ENCODE peak calls at places on chromosomes 16 and 17, in four cellular contexts. Y is OCI-LY7, P is fibroblast of mammary gland, A is prostate gland. F is an unnamed sample.

GRCh38 chr16:67302882-67303434 is 23.6 kb downstream of the KCTD19 start:
- DNase-seq in Y (no peak), P (no peak), A (no peak), F (no peak)

GRCh38 chr16:19165101-19165500 is 2.9 kb upstream of the SYT17 start:
- DNase-seq in Y (no peak), P (no peak), A (no peak), F (no peak)

GRCh38 chr16:56807011-56807675 is 57.9 kb upstream of the SLC12A3 start:
- DNase-seq in Y (no peak), P (peak), A (peak), F (peak)

GRCh38 chr17:27600471-27600870 is 30.5 kb upstream of the LGALS9 start:
- DNase-seq in Y (no peak), P (no peak), A (no peak), F (no peak)

GRCh38 chr17:67052720-67053437 is 8.5 kb downstream of the CACNG1 start:
- DNase-seq in Y (no peak), P (no peak), A (no peak), F (no peak)

GRCh38 chr17:50129303-50129945 is 536 bp downstream of the SAMD14 start:
- DNase-seq in Y (no peak), P (no peak), A (no peak), F (no peak)

GRCh38 chr17:43530303-43531081 is 15.6 kb downstream of the ETV4 start:
- DNase-seq in Y (no peak), P (peak), A (peak), F (no peak)

GRCh38 chr16:9316008-9316407 is 224.6 kb downstream of the HAPSTR1 start:
- DNase-seq in Y (no peak), P (no peak), A (no peak), F (no peak)

GRCh38 chr16:9090101-9090959 is 1.1 kb upstream of the HAPSTR1 start:
- DNase-seq in Y (peak), P (no peak), A (peak), F (no peak)

GRCh38 chr17:47853616-47854015 is 2.7 kb upstream of the SP6 start:
- DNase-seq in Y (no peak), P (no peak), A (no peak), F (no peak)

GRCh38 chr17:17151541-17151940 is 54.6 kb downstream of the PLD6 start:
- DNase-seq in Y (no peak), P (peak), A (no peak), F (no peak)

GRCh38 chr17:68497885-68498319 is 14.3 kb upstream of the PRKAR1A start:
- DNase-seq in Y (peak), P (no peak), A (no peak), F (no peak)

GRCh38 chr17:80883831-80884735 is 107.6 kb upstream of the CHMP6 start:
- DNase-seq in Y (no peak), P (no peak), A (no peak), F (no peak)

GRCh38 chr16:72285728-72286127 is 113.8 kb upstream of the PMFBP1 start:
- DNase-seq in Y (no peak), P (peak), A (no peak), F (no peak)

GRCh38 chr17:67606471-67606870 is 111.3 kb upstream of the NOL11 start:
- DNase-seq in Y (no peak), P (no peak), A (peak), F (peak)

GRCh38 chr17:42672038-42672437 is 4.8 kb downstream of the PLEKHH3 start:
- DNase-seq in Y (no peak), P (no peak), A (peak), F (no peak)

GRCh38 chr17:65394811-65395472 is 166.5 kb downstream of the AXIN2 start:
- DNase-seq in Y (no peak), P (no peak), A (no peak), F (no peak)

GRCh38 chr17:79188048-79188447 is 113.4 kb downstream of the ENGASE start:
- DNase-seq in Y (peak), P (no peak), A (no peak), F (no peak)

GRCh38 chr17:7215652-7216139 is 3.9 kb downstream of the DLG4 start:
- DNase-seq in Y (peak), P (no peak), A (no peak), F (no peak)

GRCh38 chr17:13909901-13910519 is 159.3 kb upstream of the COX10 start:
- DNase-seq in Y (no peak), P (no peak), A (no peak), F (no peak)

GRCh38 chr16:84502075-84502474 is 2.4 kb downstream of the MEAK7 start:
- DNase-seq in Y (no peak), P (no peak), A (no peak), F (no peak)

GRCh38 chr16:50299508-50300105 is 33.3 kb downstream of the ADCY7 start:
- DNase-seq in Y (no peak), P (no peak), A (no peak), F (no peak)

GRCh38 chr16:50040710-50041109 is 15.7 kb downstream of the CNEP1R1 start:
- DNase-seq in Y (no peak), P (no peak), A (no peak), F (no peak)

GRCh38 chr16:89175280-89176146 is 4.0 kb downstream of the CDH15 start:
- DNase-seq in Y (no peak), P (no peak), A (no peak), F (no peak)

GRCh38 chr17:82333279-82334171 is at the start of gene SECTM1:
- DNase-seq in Y (no peak), P (peak), A (no peak), F (no peak)

GRCh38 chr17:48871551-48872351 is 20.8 kb upstream of the ATP5MC1 start:
- DNase-seq in Y (no peak), P (no peak), A (no peak), F (no peak)

GRCh38 chr17:58822148-58823050 is 66.7 kb downstream of the PPM1E start:
- DNase-seq in Y (no peak), P (peak), A (no peak), F (no peak)

GRCh38 chr17:15920758-15921239 is 24.1 kb upstream of the ADORA2B start:
- DNase-seq in Y (no peak), P (peak), A (peak), F (no peak)

GRCh38 chr16:10028644-10029043 is 153.6 kb downstream of the GRIN2A start:
- DNase-seq in Y (no peak), P (no peak), A (no peak), F (no peak)

GRCh38 chr16:3690470-3690918 is 26.8 kb downstream of the TRAP1 start:
- DNase-seq in Y (peak), P (peak), A (peak), F (peak)
- H3K4me3 ChIP-seq in Y (no peak), P (peak), A (peak), F (no peak)

GRCh38 chr17:35557353-35557752 is 3.3 kb downstream of the SLFN14 start:
- DNase-seq in Y (no peak), P (no peak), A (no peak), F (no peak)

GRCh38 chr17:35559495-35559894 is 1.1 kb downstream of the SLFN14 start:
- DNase-seq in Y (no peak), P (no peak), A (no peak), F (no peak)

GRCh38 chr17:35553310-35553709 is 7.3 kb downstream of the SLFN14 start:
- DNase-seq in Y (no peak), P (no peak), A (no peak), F (no peak)

GRCh38 chr17:35554668-35555067 is 6.0 kb downstream of the SLFN14 start:
- DNase-seq in Y (no peak), P (no peak), A (no peak), F (no peak)

GRCh38 chr17:35555695-35556094 is 4.9 kb downstream of the SLFN14 start:
- DNase-seq in Y (no peak), P (no peak), A (no peak), F (no peak)
- TF ChIP-seq CTCF in Y (peak), P (peak), A (no peak), F (peak)

GRCh38 chr17:56976941-56977570 is 875 bp upstream of the SCPEP1 start:
- DNase-seq in Y (no peak), P (no peak), A (no peak), F (no peak)

GRCh38 chr17:56977673-56978395 is at the start of gene SCPEP1:
- DNase-seq in Y (peak), P (peak), A (peak), F (peak)

GRCh38 chr17:56982312-56982711 is 4.4 kb downstream of the SCPEP1 start:
- DNase-seq in Y (no peak), P (no peak), A (peak), F (no peak)

GRCh38 chr17:56978441-56979090 is 635 bp downstream of the SCPEP1 start:
- DNase-seq in Y (peak), P (peak), A (no peak), F (no peak)

DNA sequence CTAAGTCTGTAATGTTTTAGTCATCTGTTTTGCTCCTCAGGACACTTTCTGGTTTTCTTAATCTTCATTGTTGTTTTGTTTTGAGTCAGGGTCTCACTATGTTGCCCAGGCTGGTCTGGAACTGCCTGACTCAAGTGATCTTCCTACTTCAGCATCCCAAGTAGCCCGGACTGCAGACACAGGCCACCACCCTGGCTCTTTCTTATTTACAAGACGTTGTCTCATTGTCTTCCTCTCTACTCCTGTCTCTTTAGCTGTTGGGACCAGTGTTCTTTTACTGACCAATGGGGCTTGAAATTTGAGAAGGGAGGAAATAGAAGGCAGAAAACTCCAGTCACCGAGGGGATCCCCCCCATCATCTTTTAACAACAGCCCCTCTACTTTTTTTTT is 1.2 kb downstream of the SCPEP1 start:
- DNase-seq in Y (peak), P (no peak), A (no peak), F (no peak)
- H3K4me3 ChIP-seq in Y (peak), P (no peak), A (peak), F (peak)

GRCh38 chr16:30980434-30980833 is 4.6 kb upstream of the HSD3B7 start:
- DNase-seq in Y (no peak), P (no peak), A (no peak), F (no peak)

GRCh38 chr16:30980068-30980371 is 5.0 kb upstream of the HSD3B7 start:
- DNase-seq in Y (no peak), P (no peak), A (no peak), F (no peak)

GRCh38 chr16:30976486-30976885 is 8.5 kb upstream of the HSD3B7 start:
- DNase-seq in Y (no peak), P (no peak), A (no peak), F (no peak)

GRCh38 chr16:30979170-30980067 is 5.6 kb upstream of the HSD3B7 start:
- DNase-seq in Y (no peak), P (no peak), A (no peak), F (no peak)

GRCh38 chr16:30977502-30977901 is 7.5 kb upstream of the HSD3B7 start:
- DNase-seq in Y (no peak), P (peak), A (no peak), F (no peak)
- TF ChIP-seq CTCF in Y (peak), P (peak), A (no peak), F (peak)

GRCh38 chr17:77467513-77467912 is 326.7 kb downstream of the SEC14L1 start:
- DNase-seq in Y (no peak), P (no peak), A (no peak), F (no peak)
- H3K4me3 ChIP-seq in Y (no peak), P (no peak), A (no peak), F (no peak)

GRCh38 chr17:71790791-71791190 is 330.0 kb upstream of the SOX9 start:
- DNase-seq in Y (no peak), P (peak), A (no peak), F (no peak)

GRCh38 chr17:71791311-71791710 is 329.5 kb upstream of the SOX9 start:
- DNase-seq in Y (no peak), P (no peak), A (no peak), F (no peak)

GRCh38 chr17:71792966-71793365 is 327.9 kb upstream of the SOX9 start:
- DNase-seq in Y (no peak), P (peak), A (no peak), F (no peak)

GRCh38 chr17:71793550-71793949 is 327.3 kb upstream of the SOX9 start:
- DNase-seq in Y (no peak), P (peak), A (no peak), F (no peak)
- TF ChIP-seq CTCF in Y (no peak), P (no peak), A (no peak), F (no peak)

GRCh38 chr16:2499454-2499853 is 14.3 kb upstream of the ATP6V0C start:
- DNase-seq in Y (no peak), P (no peak), A (no peak), F (no peak)

GRCh38 chr16:2499890-2500633 is 13.7 kb upstream of the ATP6V0C start:
- DNase-seq in Y (no peak), P (no peak), A (no peak), F (no peak)

GRCh38 chr16:2501938-2502900 is 11.5 kb upstream of the ATP6V0C start:
- DNase-seq in Y (no peak), P (no peak), A (no peak), F (no peak)

GRCh38 chr16:2500634-2500936 is 13.2 kb upstream of the ATP6V0C start:
- DNase-seq in Y (no peak), P (no peak), A (no peak), F (no peak)

DNA sequence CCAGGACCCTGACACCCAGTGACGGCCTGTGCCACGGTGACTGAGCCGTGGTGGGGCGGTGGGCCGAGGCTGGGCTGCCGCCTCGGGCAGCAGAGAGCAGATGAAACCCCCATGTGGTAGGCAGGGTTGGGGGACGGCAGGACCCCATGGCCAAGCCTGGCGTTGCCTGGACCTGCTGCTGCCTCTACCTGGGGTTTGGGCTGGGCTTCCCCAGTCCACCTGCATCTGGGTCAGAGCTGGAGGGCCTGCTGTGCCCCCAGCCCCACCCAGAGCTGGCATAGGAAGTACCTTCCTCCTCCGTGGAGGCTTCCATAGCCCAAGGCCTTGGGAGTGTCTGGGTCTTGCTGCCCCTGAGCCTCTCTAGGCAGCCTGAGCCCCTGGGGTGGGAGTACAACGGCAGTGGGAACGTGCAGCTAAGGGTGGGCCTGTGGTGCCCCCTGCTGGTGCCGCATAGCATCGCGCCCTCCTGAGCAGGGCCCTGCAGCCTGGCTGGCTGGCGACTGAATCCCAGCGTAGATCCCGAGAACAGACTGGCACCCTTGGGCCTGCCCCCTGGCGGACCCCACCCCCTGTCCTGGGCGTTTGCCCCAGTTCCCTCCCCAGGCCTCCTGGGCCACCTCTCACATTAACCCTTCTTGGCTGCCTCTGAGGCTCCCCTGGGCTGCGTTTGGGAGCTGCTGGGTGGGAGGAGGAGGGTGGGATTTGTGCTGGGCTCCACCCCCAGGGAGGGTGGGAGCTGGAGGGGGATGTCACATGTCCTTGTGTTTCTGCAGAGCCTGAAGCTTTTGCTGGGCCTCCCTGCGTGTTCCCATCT is 12.6 kb upstream of the ATP6V0C start:
- DNase-seq in Y (peak), P (peak), A (peak), F (no peak)
- H3K4me3 ChIP-seq in Y (no peak), P (no peak), A (no peak), F (no peak)

GRCh38 chr16:74661064-74661463 is 5.6 kb downstream of the RFWD3 start:
- DNase-seq in Y (no peak), P (no peak), A (no peak), F (no peak)

GRCh38 chr16:74666010-74666421 is 661 bp downstream of the RFWD3 start:
- DNase-seq in Y (no peak), P (no peak), A (no peak), F (no peak)

GRCh38 chr16:74659041-74659440 is 7.6 kb downstream of the RFWD3 start:
- DNase-seq in Y (no peak), P (no peak), A (no peak), F (no peak)

GRCh38 chr16:74657873-74658642 is 8.6 kb downstream of the RFWD3 start:
- DNase-seq in Y (no peak), P (no peak), A (no peak), F (no peak)

GRCh38 chr16:74660383-74660782 is 6.3 kb downstream of the RFWD3 start:
- DNase-seq in Y (no peak), P (no peak), A (no peak), F (no peak)
- TF ChIP-seq CTCF in Y (no peak), P (no peak), A (no peak), F (no peak)

GRCh38 chr17:2954898-2955445 is 108.4 kb downstream of the OR1D5 start:
- DNase-seq in Y (peak), P (peak), A (no peak), F (no peak)
- H3K4me3 ChIP-seq in Y (peak), P (no peak), A (no peak), F (no peak)